ENCODE peak calls at places on chromosome 22, in nine cellular contexts. D is stromal cell of bone marrow; B is Caki2; E is CD8-positive, alpha-beta memory T cell; I is sigmoid colon; A is stimulated activated CD8-positive, alpha-beta memory T cell treated with anti-CD3 and anti-CD28 coated beads, Interleukin-15, amount 100 ng/mL, for 4 hours; U is endothelial cell of umbilical vein; H is HTR-8/SVneo; W is HuH-7. J is an unnamed sample.

GRCh38 chr22:47371263-47372090 is 609.0 kb downstream of the TBC1D22A start:
- DNase-seq in W (no peak), U (no peak), A (no peak), B (no peak), E (no peak), H (no peak), I (peak; percentile 39), D (no peak), J (no peak)

GRCh38 chr22:49638788-49639187 is 188.9 kb downstream of the BRD1 start:
- DNase-seq in E (no peak), B (no peak), A (no peak), I (no peak), H (no peak), D (no peak), U (peak; percentile 20), W (no peak), J (no peak)

GRCh38 chr22:39389420-39389819 is 10.2 kb upstream of the TAB1 start:
- DNase-seq in I (no peak), H (no peak), A (no peak), W (no peak), D (no peak), E (no peak), U (no peak), B (no peak), J (no peak)

GRCh38 chr22:22655452-22656108 is 11.2 kb downstream of the GGTLC2 start:
- DNase-seq in D (no peak), A (no peak), H (no peak), W (no peak), U (no peak), B (no peak), I (no peak), E (no peak), J (no peak)

GRCh38 chr22:31488988-31489617 is 539 bp downstream of the EIF4ENIF1 start:
- DNase-seq in W (peak; percentile 56), D (no peak), H (no peak), I (no peak), A (no peak), U (peak; percentile 52), E (peak; percentile 20), B (peak; percentile 49), J (no peak)

GRCh38 chr22:38069372-38070249 is 12.4 kb downstream of the PICK1 start:
- DNase-seq in I (peak; percentile 94), U (peak; percentile 25), W (no peak), B (no peak), H (no peak), E (no peak), A (no peak), D (peak; percentile 39), J (no peak)

GRCh38 chr22:49964136-49964492 is 3.5 kb downstream of the PIM3 start:
- DNase-seq in I (peak; percentile 63), B (no peak), U (no peak), H (no peak), W (no peak), A (no peak), E (peak; percentile 37), D (no peak), J (no peak)

GRCh38 chr22:50118557-50119168 is 28.9 kb downstream of the MOV10L1 start:
- DNase-seq in H (peak; percentile 76), B (no peak), W (no peak), I (peak; percentile 76), D (peak; percentile 43), A (no peak), U (peak; percentile 98), E (no peak), J (peak; percentile 77)

GRCh38 chr22:37542959-37543358 is 17.3 kb upstream of the CDC42EP1 start:
- DNase-seq in U (no peak), I (no peak), H (no peak), B (no peak), W (no peak), D (no peak), E (no peak), A (no peak), J (no peak)

GRCh38 chr22:19994851-19995610 is 21.6 kb downstream of the ARVCF start:
- DNase-seq in U (no peak), E (no peak), I (no peak), H (no peak), W (no peak), A (no peak), D (no peak), B (no peak), J (no peak)

GRCh38 chr22:30717331-30717921 is 22.8 kb downstream of the OSBP2 start:
- DNase-seq in H (peak; percentile 35), A (no peak), W (no peak), I (no peak), U (peak; percentile 89), D (peak; percentile 72), B (peak; percentile 70), E (no peak), J (no peak)

GRCh38 chr22:38417252-38418060 is 37.5 kb downstream of the KCNJ4 start:
- DNase-seq in W (no peak), U (no peak), D (no peak), A (no peak), I (peak; percentile 49), H (no peak), E (no peak), B (no peak), J (no peak)

GRCh38 chr22:47304191-47304831 is 541.9 kb downstream of the TBC1D22A start:
- DNase-seq in I (no peak), B (no peak), W (no peak), A (no peak), D (no peak), E (no peak), H (no peak), U (no peak), J (peak; percentile 48)

GRCh38 chr22:46055176-46055850 is 78.4 kb upstream of the WNT7B start:
- DNase-seq in I (peak; percentile 83), U (peak; percentile 31), H (no peak), B (no peak), D (no peak), W (no peak), A (no peak), E (no peak), J (no peak)

GRCh38 chr22:25399649-25400151 is 164.8 kb upstream of the GRK3 start:
- DNase-seq in A (no peak), E (no peak), H (no peak), D (no peak), B (no peak), W (peak; percentile 4), U (no peak), I (peak; percentile 61), J (no peak)

GRCh38 chr22:43094085-43094484 is 4.9 kb upstream of the TTLL1 start:
- DNase-seq in D (no peak), U (no peak), B (peak; percentile 88), E (no peak), A (no peak), I (no peak), W (no peak), H (no peak), J (peak; percentile 79)

GRCh38 chr22:37566329-37566837 is 6.1 kb downstream of the CDC42EP1 start:
- DNase-seq in A (no peak), W (no peak), B (no peak), H (no peak), D (no peak), E (peak; percentile 32), U (no peak), I (no peak), J (no peak)

J was measured in right atrium auricular region.